ENCODE peak calls at places on chromosome 1, in nine cellular contexts. One of them, this sample, is unnamed. For H3K4me1, the result is how much of the 10 kb centered on the place peaks cover.

GRCh38 chr1:41006942-41007865 is 14.3 kb downstream of the SLFNL1 start:
- DNase-seq in neuronal stem cell: no peak
- DNase-seq in sigmoid colon: no peak
- DNase-seq in right cardiac atrium: no peak
- DNase-seq in A549: no peak
- DNase-seq in kidney: no peak
- DNase-seq in upper lobe of right lung: no peak
- DNase-seq in Peyer's patch: no peak
- DNase-seq in CD8-positive, alpha-beta T cell: no peak
- DNase-seq in this sample: no peak

GRCh38 chr1:89667691-89668090 is 34.8 kb downstream of the LRRC8C start:
- DNase-seq in A549: no peak
- DNase-seq in right cardiac atrium: no peak
- DNase-seq in CD8-positive, alpha-beta T cell: no peak
- DNase-seq in Peyer's patch: no peak
- DNase-seq in sigmoid colon: no peak
- DNase-seq in neuronal stem cell: no peak
- DNase-seq in upper lobe of right lung: no peak
- DNase-seq in kidney: no peak
- DNase-seq in this sample: no peak

GRCh38 chr1:154493276-154493675 is 8.7 kb upstream of the TDRD10 start:
- DNase-seq in right cardiac atrium: peak
- DNase-seq in CD8-positive, alpha-beta T cell: no peak
- DNase-seq in neuronal stem cell: no peak
- DNase-seq in upper lobe of right lung: no peak
- DNase-seq in A549: no peak
- DNase-seq in Peyer's patch: peak
- DNase-seq in kidney: peak
- DNase-seq in sigmoid colon: peak
- DNase-seq in this sample: no peak

GRCh38 chr1:9260086-9260766 is 25.7 kb downstream of the H6PD start:
- DNase-seq in neuronal stem cell: no peak
- DNase-seq in kidney: no peak
- DNase-seq in A549: peak
- DNase-seq in Peyer's patch: no peak
- DNase-seq in upper lobe of right lung: no peak
- DNase-seq in sigmoid colon: no peak
- DNase-seq in CD8-positive, alpha-beta T cell: no peak
- DNase-seq in right cardiac atrium: no peak
- DNase-seq in this sample: no peak

GRCh38 chr1:86356247-86356646 is 39.9 kb downstream of the ODF2L start:
- DNase-seq in right cardiac atrium: peak
- DNase-seq in kidney: no peak
- DNase-seq in upper lobe of right lung: no peak
- DNase-seq in neuronal stem cell: no peak
- DNase-seq in A549: peak
- DNase-seq in CD8-positive, alpha-beta T cell: no peak
- DNase-seq in sigmoid colon: no peak
- DNase-seq in Peyer's patch: no peak
- DNase-seq in this sample: no peak

GRCh38 chr1:232620356-232620841 is 9.5 kb downstream of the SIPA1L2 start:
- DNase-seq in kidney: no peak
- DNase-seq in A549: peak
- DNase-seq in upper lobe of right lung: no peak
- DNase-seq in Peyer's patch: peak
- DNase-seq in neuronal stem cell: no peak
- DNase-seq in right cardiac atrium: peak
- DNase-seq in CD8-positive, alpha-beta T cell: no peak
- DNase-seq in sigmoid colon: peak
- DNase-seq in this sample: no peak

GRCh38 chr1:159851386-159851785 is 11.1 kb downstream of the VSIG8 start:
- DNase-seq in neuronal stem cell: no peak
- DNase-seq in right cardiac atrium: no peak
- DNase-seq in Peyer's patch: no peak
- DNase-seq in A549: no peak
- DNase-seq in kidney: no peak
- DNase-seq in upper lobe of right lung: no peak
- DNase-seq in CD8-positive, alpha-beta T cell: no peak
- DNase-seq in sigmoid colon: no peak
- DNase-seq in this sample: no peak

GRCh38 chr1:12511516-12512468 is 106.2 kb downstream of the DHRS3 start:
- DNase-seq in neuronal stem cell: no peak
- DNase-seq in right cardiac atrium: peak
- DNase-seq in kidney: no peak
- DNase-seq in upper lobe of right lung: no peak
- DNase-seq in A549: no peak
- DNase-seq in Peyer's patch: no peak
- DNase-seq in sigmoid colon: peak
- DNase-seq in CD8-positive, alpha-beta T cell: no peak
- DNase-seq in this sample: no peak

GRCh38 chr1:244104309-244105060 is 53.4 kb downstream of the ZBTB18 start:
- DNase-seq in CD8-positive, alpha-beta T cell: no peak
- DNase-seq in upper lobe of right lung: no peak
- DNase-seq in right cardiac atrium: no peak
- DNase-seq in sigmoid colon: no peak
- DNase-seq in Peyer's patch: no peak
- DNase-seq in A549: peak
- DNase-seq in kidney: no peak
- DNase-seq in neuronal stem cell: no peak
- DNase-seq in this sample: no peak

GRCh38 chr1:156368889-156369684 is at the start of gene RHBG:
- DNase-seq in sigmoid colon: no peak
- DNase-seq in A549: no peak
- DNase-seq in CD8-positive, alpha-beta T cell: no peak
- DNase-seq in upper lobe of right lung: peak
- DNase-seq in Peyer's patch: peak
- DNase-seq in neuronal stem cell: no peak
- DNase-seq in right cardiac atrium: peak
- DNase-seq in kidney: peak
- DNase-seq in this sample: peak

GRCh38 chr1:78176448-78176847 is 130.7 kb downstream of the GIPC2 start:
- DNase-seq in upper lobe of right lung: no peak
- DNase-seq in sigmoid colon: peak
- DNase-seq in A549: no peak
- DNase-seq in neuronal stem cell: no peak
- DNase-seq in right cardiac atrium: no peak
- DNase-seq in Peyer's patch: no peak
- DNase-seq in CD8-positive, alpha-beta T cell: no peak
- DNase-seq in kidney: no peak
- DNase-seq in this sample: no peak

GRCh38 chr1:206467915-206468314 is 2.4 kb upstream of the IKBKE start:
- DNase-seq in CD8-positive, alpha-beta T cell: no peak
- DNase-seq in kidney: no peak
- DNase-seq in sigmoid colon: peak
- DNase-seq in neuronal stem cell: no peak
- DNase-seq in Peyer's patch: peak
- DNase-seq in upper lobe of right lung: peak
- DNase-seq in A549: no peak
- DNase-seq in right cardiac atrium: no peak
- DNase-seq in this sample: no peak

GRCh38 chr1:213552045-213552444 is 435.7 kb upstream of the PROX1 start:
- DNase-seq in Peyer's patch: no peak
- DNase-seq in A549: no peak
- DNase-seq in kidney: no peak
- DNase-seq in CD8-positive, alpha-beta T cell: no peak
- DNase-seq in right cardiac atrium: no peak
- DNase-seq in sigmoid colon: no peak
- DNase-seq in upper lobe of right lung: no peak
- DNase-seq in neuronal stem cell: no peak
- DNase-seq in this sample: no peak

GRCh38 chr1:169146536-169147214 is 40.2 kb downstream of the ATP1B1 start:
- DNase-seq in sigmoid colon: no peak
- DNase-seq in A549: peak
- DNase-seq in neuronal stem cell: peak
- DNase-seq in right cardiac atrium: no peak
- DNase-seq in upper lobe of right lung: no peak
- DNase-seq in CD8-positive, alpha-beta T cell: no peak
- DNase-seq in kidney: no peak
- DNase-seq in Peyer's patch: no peak
- DNase-seq in this sample: no peak

GRCh38 chr1:29470087-29470787 is 233.9 kb downstream of the PTPRU start:
- DNase-seq in sigmoid colon: peak
- DNase-seq in A549: no peak
- DNase-seq in CD8-positive, alpha-beta T cell: no peak
- DNase-seq in right cardiac atrium: no peak
- DNase-seq in Peyer's patch: no peak
- DNase-seq in upper lobe of right lung: no peak
- DNase-seq in neuronal stem cell: no peak
- DNase-seq in kidney: no peak
- DNase-seq in this sample: no peak

GRCh38 chr1:186960866-186961265 is 132.1 kb downstream of the PLA2G4A start:
- DNase-seq in CD8-positive, alpha-beta T cell: no peak
- DNase-seq in Peyer's patch: no peak
- DNase-seq in upper lobe of right lung: no peak
- DNase-seq in kidney: no peak
- DNase-seq in neuronal stem cell: no peak
- DNase-seq in A549: no peak
- DNase-seq in sigmoid colon: no peak
- DNase-seq in right cardiac atrium: no peak
- DNase-seq in this sample: no peak

GRCh38 chr1:15324867-15325335 is 77.9 kb downstream of the FHAD1 start:
- DNase-seq in right cardiac atrium: no peak
- DNase-seq in A549: no peak
- DNase-seq in CD8-positive, alpha-beta T cell: no peak
- DNase-seq in sigmoid colon: no peak
- DNase-seq in kidney: no peak
- DNase-seq in neuronal stem cell: no peak
- DNase-seq in Peyer's patch: no peak
- DNase-seq in upper lobe of right lung: peak
- DNase-seq in this sample: no peak

DNA sequence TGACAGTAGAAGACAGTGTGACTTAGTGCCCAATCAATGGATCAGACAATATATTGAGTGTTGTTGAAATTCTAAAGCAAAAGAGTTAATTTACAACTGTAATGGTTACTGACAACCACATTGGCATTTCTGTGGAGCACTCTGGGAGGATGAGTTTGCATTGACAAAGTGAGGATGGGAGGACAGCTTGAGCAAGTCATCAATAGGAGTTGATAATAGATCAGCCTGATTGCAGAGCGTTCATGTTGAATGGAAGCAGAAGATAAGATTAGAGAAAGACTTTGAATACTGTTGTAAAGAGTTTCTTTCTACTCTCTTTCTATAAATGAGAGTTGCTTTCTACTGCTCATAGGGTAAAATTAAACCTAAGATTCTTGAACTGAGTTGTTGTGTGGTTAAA is 3.9 kb downstream of the EEIG2 start:
- DNase-seq in right cardiac atrium: no peak
- DNase-seq in sigmoid colon: no peak
- DNase-seq in upper lobe of right lung: no peak
- DNase-seq in kidney: no peak
- DNase-seq in neuronal stem cell: no peak
- DNase-seq in Peyer's patch: no peak
- DNase-seq in CD8-positive, alpha-beta T cell: no peak
- DNase-seq in A549: no peak
- DNase-seq in this sample: no peak
- H3K4me1 ChIP-seq in right cardiac atrium: under half
- H3K4me1 ChIP-seq in sigmoid colon: under half
- H3K4me1 ChIP-seq in upper lobe of right lung: under half
- H3K4me1 ChIP-seq in kidney: under half
- H3K4me1 ChIP-seq in neuronal stem cell: under half
- H3K4me1 ChIP-seq in Peyer's patch: under half
- H3K4me1 ChIP-seq in CD8-positive, alpha-beta T cell: under half
- H3K4me1 ChIP-seq in A549: under half
- H3K4me1 ChIP-seq in this sample: under half

GRCh38 chr1:201710632-201711031 is 118.3 kb upstream of the IPO9 start:
- DNase-seq in CD8-positive, alpha-beta T cell: no peak
- DNase-seq in right cardiac atrium: no peak
- DNase-seq in kidney: no peak
- DNase-seq in upper lobe of right lung: no peak
- DNase-seq in A549: no peak
- DNase-seq in Peyer's patch: no peak
- DNase-seq in neuronal stem cell: no peak
- DNase-seq in sigmoid colon: no peak
- DNase-seq in this sample: no peak
- H3K4me1 ChIP-seq in CD8-positive, alpha-beta T cell: under half
- H3K4me1 ChIP-seq in right cardiac atrium: under half
- H3K4me1 ChIP-seq in kidney: under half
- H3K4me1 ChIP-seq in upper lobe of right lung: half or more
- H3K4me1 ChIP-seq in A549: half or more
- H3K4me1 ChIP-seq in Peyer's patch: under half
- H3K4me1 ChIP-seq in neuronal stem cell: under half
- H3K4me1 ChIP-seq in sigmoid colon: under half
- H3K4me1 ChIP-seq in this sample: under half

DNA sequence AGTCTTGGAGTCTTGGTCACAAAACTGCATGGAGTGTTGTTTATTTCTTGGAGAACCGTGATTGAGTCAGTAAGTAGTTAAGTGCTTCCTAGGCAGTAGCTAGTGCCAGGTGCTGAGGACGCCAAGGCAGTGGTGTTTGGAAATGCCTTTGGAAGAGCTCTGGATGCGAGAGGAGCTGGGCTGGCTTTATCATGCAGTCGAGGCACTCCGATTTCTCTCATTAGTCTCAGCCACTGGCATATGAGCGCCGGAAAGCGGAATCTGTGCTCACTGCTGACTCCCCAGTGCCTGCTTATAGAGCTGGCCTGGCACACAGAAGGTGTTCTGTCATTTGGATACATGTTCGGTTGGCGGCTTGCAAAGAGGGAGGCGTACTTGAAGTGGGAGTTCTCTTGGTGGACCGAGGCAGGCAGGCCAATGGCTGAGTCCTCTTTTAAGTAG is 3.6 kb downstream of the TENT5C start:
- DNase-seq in sigmoid colon: peak
- DNase-seq in A549: no peak
- DNase-seq in right cardiac atrium: peak
- DNase-seq in upper lobe of right lung: no peak
- DNase-seq in neuronal stem cell: no peak
- DNase-seq in CD8-positive, alpha-beta T cell: no peak
- DNase-seq in kidney: no peak
- DNase-seq in Peyer's patch: no peak
- DNase-seq in this sample: no peak
- H3K4me1 ChIP-seq in sigmoid colon: under half
- H3K4me1 ChIP-seq in A549: under half
- H3K4me1 ChIP-seq in right cardiac atrium: under half
- H3K4me1 ChIP-seq in upper lobe of right lung: under half
- H3K4me1 ChIP-seq in neuronal stem cell: under half
- H3K4me1 ChIP-seq in CD8-positive, alpha-beta T cell: under half
- H3K4me1 ChIP-seq in kidney: under half
- H3K4me1 ChIP-seq in Peyer's patch: under half
- H3K4me1 ChIP-seq in this sample: under half

GRCh38 chr1:152108899-152109222 is 6.4 kb downstream of the TCHH start:
- DNase-seq in neuronal stem cell: no peak
- DNase-seq in right cardiac atrium: no peak
- DNase-seq in kidney: peak
- DNase-seq in Peyer's patch: no peak
- DNase-seq in sigmoid colon: no peak
- DNase-seq in upper lobe of right lung: no peak
- DNase-seq in CD8-positive, alpha-beta T cell: no peak
- DNase-seq in A549: peak
- DNase-seq in this sample: no peak
- H3K4me1 ChIP-seq in neuronal stem cell: under half
- H3K4me1 ChIP-seq in right cardiac atrium: under half
- H3K4me1 ChIP-seq in kidney: under half
- H3K4me1 ChIP-seq in Peyer's patch: under half
- H3K4me1 ChIP-seq in sigmoid colon: under half
- H3K4me1 ChIP-seq in upper lobe of right lung: under half
- H3K4me1 ChIP-seq in CD8-positive, alpha-beta T cell: under half
- H3K4me1 ChIP-seq in A549: under half
- H3K4me1 ChIP-seq in this sample: under half

This sample was measured in ovary.